ENCODE peak calls at places on chromosomes 2 and 18, in four cellular contexts. G, T, B and Z are unnamed samples.
A peak's percentile ranks its signal among the peaks of the same experiment; 100 is the strongest.

GRCh38 chr18:41992066-41992465 is 37.0 kb downstream of the PIK3C3 start:
- DNase-seq in B (no peak), T (no peak), G (no peak), Z (no peak)

GRCh38 chr2:44663471-44664073 is 277.9 kb upstream of the SIX3 start:
- DNase-seq in G (no peak), T (no peak), B (no peak), Z (no peak)

GRCh38 chr2:85999131-85999831 is 106.4 kb downstream of the POLR1A start:
- DNase-seq in G (peak; percentile 49), T (peak; percentile 20), B (no peak), Z (peak; percentile 51)

GRCh38 chr2:230847883-230848388 is 16.8 kb upstream of the ITM2C start:
- DNase-seq in B (peak; percentile 99), G (peak; percentile 77), T (peak; percentile 96), Z (peak; percentile 93)

GRCh38 chr18:34942975-34943374 is 98.2 kb upstream of the MAPRE2 start:
- DNase-seq in T (no peak), G (no peak), B (no peak), Z (peak; percentile 41)

GRCh38 chr18:36867056-36867455 is 38.1 kb downstream of the KIAA1328 start:
- DNase-seq in G (no peak), T (no peak), B (no peak), Z (no peak)

GRCh38 chr2:204611017-204611631 is 65.8 kb downstream of the PARD3B start:
- DNase-seq in T (no peak), G (no peak), B (no peak), Z (no peak)

GRCh38 chr18:48787523-48788151 is 163.1 kb downstream of the SMAD7 start:
- DNase-seq in G (peak; percentile 23), T (no peak), B (no peak), Z (no peak)

GRCh38 chr18:27605107-27605834 is 420.2 kb upstream of the CHST9 start:
- DNase-seq in T (peak; percentile 75), G (peak; percentile 65), B (peak; percentile 62), Z (peak; percentile 92)

GRCh38 chr18:58064406-58064998 is 20.5 kb downstream of the NEDD4L start:
- DNase-seq in G (peak; percentile 39), B (no peak), T (no peak), Z (no peak)

GRCh38 chr18:47969851-47970250 is 39.4 kb upstream of the SMAD2 start:
- DNase-seq in B (no peak), G (no peak), T (no peak), Z (peak; percentile 21)

GRCh38 chr2:44686561-44686960 is 254.9 kb upstream of the SIX3 start:
- DNase-seq in G (peak; percentile 69), B (no peak), T (no peak), Z (no peak)

GRCh38 chr2:10400568-10400977 is 47.6 kb downstream of the ODC1 start:
- DNase-seq in T (no peak), B (no peak), G (no peak), Z (no peak)

GRCh38 chr2:234411793-234412192 is 85.1 kb downstream of the ARL4C start:
- DNase-seq in B (no peak), G (no peak), T (no peak), Z (no peak)

GRCh38 chr18:48228301-48228715 is 180.9 kb downstream of the ZBTB7C start:
- DNase-seq in B (no peak), T (no peak), G (no peak), Z (no peak)

GRCh38 chr2:120429586-120430500 is 83.9 kb downstream of the INHBB start:
- DNase-seq in B (peak; percentile 50), T (peak; percentile 49), G (no peak), Z (peak; percentile 13)

GRCh38 chr2:217714268-217714643 is 288.5 kb downstream of the TNS1 start:
- DNase-seq in B (no peak), T (no peak), G (peak; percentile 56), Z (peak; percentile 25)

GRCh38 chr2:196170681-196171247 is 614 bp downstream of the STK17B start:
- DNase-seq in T (peak; percentile 29), G (peak; percentile 60), B (no peak), Z (peak; percentile 48)

GRCh38 chr2:226795281-226796011 is 4.2 kb downstream of the IRS1 start:
- DNase-seq in B (peak; percentile 48), T (no peak), G (peak; percentile 56), Z (no peak)

GRCh38 chr2:144938308-144938709 is 418.4 kb upstream of the ZEB2 start:
- DNase-seq in G (peak; percentile 80), B (no peak), T (no peak), Z (no peak)

GRCh38 chr2:128421861-128422311 is 103.2 kb upstream of the HS6ST1 start:
- DNase-seq in G (no peak), B (peak; percentile 35), T (peak; percentile 20), Z (no peak)

GRCh38 chr2:196808281-196808680 is 874 bp downstream of the C2orf66 start:
- DNase-seq in G (no peak), B (no peak), T (no peak), Z (peak; percentile 52)

GRCh38 chr18:54822872-54823845 is 5.1 kb upstream of the RAB27B start:
- DNase-seq in T (no peak), G (peak; percentile 92), B (no peak), Z (no peak)

GRCh38 chr2:175476374-175476773 is 294.9 kb upstream of the ATP5MC3 start:
- DNase-seq in T (no peak), G (no peak), B (no peak), Z (no peak)

GRCh38 chr18:77973745-77974144 is 724.1 kb downstream of the GALR1 start:
- DNase-seq in G (no peak), T (no peak), B (no peak), Z (no peak)

GRCh38 chr2:237486819-237487448 is at the start of gene MLPH:
- DNase-seq in B (peak; percentile 79), T (no peak), G (peak; percentile 43), Z (no peak)

GRCh38 chr2:3172265-3172935 is 205.2 kb downstream of the EIPR1 start:
- DNase-seq in G (no peak), B (no peak), T (no peak), Z (no peak)

GRCh38 chr2:168587302-168587701 is 131.2 kb downstream of the CERS6 start:
- DNase-seq in G (no peak), T (no peak), B (no peak), Z (no peak)

GRCh38 chr2:64551851-64552250 is 27.7 kb downstream of the AFTPH start:
- DNase-seq in B (no peak), T (no peak), G (no peak), Z (no peak)

GRCh38 chr2:101551489-101551888 is 76.6 kb upstream of the RFX8 start:
- DNase-seq in G (no peak), T (no peak), B (no peak), Z (no peak)
- H3K56ac ChIP-seq in G (no peak overlapping the region), T (no peak overlapping the region), B (no peak overlapping the region), Z (no peak overlapping the region)

DNA sequence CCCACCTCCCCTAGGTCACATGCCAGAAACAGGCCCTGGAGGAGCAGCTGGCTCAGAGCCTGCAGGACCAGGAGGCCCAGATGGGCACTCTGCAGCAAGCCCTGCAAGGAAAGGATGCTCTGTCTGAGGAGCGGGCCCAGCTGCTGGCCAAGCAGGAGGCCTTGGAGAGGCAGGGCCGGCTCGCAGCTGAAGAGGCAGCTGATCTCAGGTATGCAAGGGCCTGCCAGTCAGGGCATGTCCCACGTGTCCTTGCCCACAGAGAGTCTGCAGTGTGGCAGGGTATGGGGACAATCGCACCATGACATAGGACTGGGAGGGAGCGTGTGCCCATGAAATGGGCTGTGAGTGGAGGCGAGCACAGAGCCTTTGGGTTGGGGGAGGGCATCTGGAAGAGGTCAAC is 39.9 kb downstream of the CROCC2 start:
- DNase-seq in B (peak; percentile 38), T (no peak), G (no peak), Z (no peak)
- H3K23ac ChIP-seq in B (no peak overlapping the region), T (no peak overlapping the region), G (no peak overlapping the region), Z (no peak overlapping the region)

GRCh38 chr2:112646102-112646719 is 472 bp downstream of the SLC20A1 start:
- DNase-seq in G (no peak), T (no peak), B (no peak), Z (no peak)
- H2BK15ac ChIP-seq in G (no peak overlapping the region), T (no peak overlapping the region), B (no peak overlapping the region), Z (no peak overlapping the region)

GRCh38 chr2:156379714-156380113 is 47.2 kb upstream of the NR4A2 start:
- DNase-seq in B (no peak), G (no peak), T (no peak), Z (no peak)
- H3K56ac ChIP-seq in B (no peak overlapping the region), G (no peak overlapping the region), T (no peak overlapping the region), Z (no peak overlapping the region)

GRCh38 chr2:84548303-84548702 is 32.0 kb downstream of the DNAH6 start:
- DNase-seq in G (no peak), T (no peak), B (no peak), Z (no peak)
- H3K23ac ChIP-seq in G (no peak overlapping the region), T (no peak overlapping the region), B (no peak overlapping the region), Z (no peak overlapping the region)

DNA sequence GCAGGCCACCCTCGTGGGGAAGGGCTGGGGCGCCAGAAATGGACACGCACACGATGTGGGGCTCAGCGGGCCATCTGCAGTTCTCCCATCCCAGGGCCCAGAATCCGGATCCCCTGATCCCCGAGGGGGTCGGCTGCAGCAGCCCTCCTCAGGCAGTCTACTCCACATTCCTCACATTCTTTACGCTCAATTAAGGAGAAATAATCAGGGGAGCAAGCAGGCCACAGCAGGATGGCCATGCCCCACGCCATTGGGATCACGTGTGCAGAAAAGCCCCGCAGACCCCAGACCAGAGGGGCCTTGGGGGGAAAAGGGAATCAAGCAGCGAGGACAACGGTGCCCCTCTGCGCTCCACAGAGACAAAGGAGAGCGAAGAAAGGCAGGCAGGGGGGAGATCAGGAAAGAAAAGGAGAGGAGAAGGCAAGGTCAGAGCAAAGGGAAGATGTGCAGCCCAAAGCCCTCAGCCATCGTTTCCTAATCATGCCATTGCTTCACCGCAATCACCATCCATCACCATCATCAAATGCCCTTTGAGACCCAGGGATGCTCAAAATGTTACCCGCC is 17.5 kb upstream of the PKDCC start:
- DNase-seq in B (no peak), T (peak; percentile 57), G (no peak), Z (peak; percentile 82)
- H2BK15ac ChIP-seq in B (no peak overlapping the region), T (no peak overlapping the region), G (no peak overlapping the region), Z (no peak overlapping the region)

GRCh38 chr2:67627456-67627855 is 230.3 kb downstream of the ETAA1 start:
- DNase-seq in T (no peak), G (no peak), B (no peak), Z (no peak)
- H3K56ac ChIP-seq in T (no peak overlapping the region), G (no peak overlapping the region), B (no peak overlapping the region), Z (no peak overlapping the region)

GRCh38 chr2:150620860-150621259 is 133.4 kb upstream of the RND3 start:
- DNase-seq in G (peak; percentile 51), B (no peak), T (no peak), Z (no peak)
- H3K23ac ChIP-seq in G (peak overlapping the region; percentile 44), B (no peak overlapping the region), T (no peak overlapping the region), Z (no peak overlapping the region)

DNA sequence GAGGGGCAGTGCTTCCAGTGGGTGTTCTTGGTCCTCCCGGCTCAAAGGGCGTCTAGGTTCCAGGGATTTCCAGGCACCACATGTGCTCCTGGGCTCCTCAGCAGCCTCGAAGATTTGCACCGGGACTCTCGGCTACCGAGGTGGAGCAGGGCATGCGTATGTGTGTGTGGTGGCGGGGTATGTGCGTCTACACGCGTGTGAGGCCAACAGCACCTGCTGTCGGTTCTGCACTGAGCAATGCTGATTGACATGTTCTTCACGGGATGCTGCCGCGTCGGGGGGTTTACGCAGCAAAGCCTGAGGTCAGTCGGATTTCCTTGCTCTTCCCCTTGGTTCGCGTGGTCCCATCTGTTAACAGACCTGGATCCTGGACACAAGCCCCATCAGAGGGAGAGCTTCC is 119.8 kb downstream of the NDUFA10 start:
- DNase-seq in B (no peak), T (peak; percentile 10), G (no peak), Z (no peak)
- H2BK15ac ChIP-seq in B (no peak overlapping the region), T (no peak overlapping the region), G (no peak overlapping the region), Z (no peak overlapping the region)

GRCh38 chr2:74906395-74906794 is 52.0 kb upstream of the POLE4 start:
- DNase-seq in T (no peak), B (no peak), G (no peak), Z (no peak)
- H3K56ac ChIP-seq in T (no peak overlapping the region), B (no peak overlapping the region), G (no peak overlapping the region), Z (no peak overlapping the region)